ENCODE peak calls at places on chromosomes 13 and 19, in four cellular contexts. V is endothelial cell of umbilical vein, H is thoracic aorta, C is BJ. M is an unnamed sample.
A peak's percentile ranks its signal among the peaks of the same experiment; 100 is the strongest.

GRCh38 chr19:39499932-39500331 is 1.2 kb downstream of the DLL3 start:
- DNase-seq in H (no peak), C (no peak), V (no peak), M (no peak)

GRCh38 chr13:75399879-75400217 is 82.1 kb downstream of the TBC1D4 start:
- DNase-seq in H (no peak), V (no peak), C (no peak), M (no peak)

GRCh38 chr19:1524206-1524971 is 512 bp downstream of the PLK5 start:
- DNase-seq in C (no peak), V (no peak), H (no peak), M (no peak)

GRCh38 chr13:52187029-52187423 is 27.6 kb upstream of the NEK3 start:
- DNase-seq in V (no peak), H (no peak), C (no peak), M (no peak)

GRCh38 chr13:26991508-26992181 is 180.0 kb downstream of the USP12 start:
- DNase-seq in V (no peak), H (no peak), C (no peak), M (no peak)

GRCh38 chr19:10009269-10009665 is 1.0 kb downstream of the COL5A3 start:
- DNase-seq in V (peak; percentile 26), H (no peak), C (peak; percentile 35), M (no peak)

GRCh38 chr13:113497217-113497616 is 6.7 kb upstream of the DCUN1D2 start:
- DNase-seq in C (no peak), V (no peak), H (no peak), M (no peak)

GRCh38 chr19:13817018-13817614 is 21.9 kb downstream of the ZSWIM4 start:
- DNase-seq in H (no peak), C (no peak), V (no peak), M (peak; percentile 83)

DNA sequence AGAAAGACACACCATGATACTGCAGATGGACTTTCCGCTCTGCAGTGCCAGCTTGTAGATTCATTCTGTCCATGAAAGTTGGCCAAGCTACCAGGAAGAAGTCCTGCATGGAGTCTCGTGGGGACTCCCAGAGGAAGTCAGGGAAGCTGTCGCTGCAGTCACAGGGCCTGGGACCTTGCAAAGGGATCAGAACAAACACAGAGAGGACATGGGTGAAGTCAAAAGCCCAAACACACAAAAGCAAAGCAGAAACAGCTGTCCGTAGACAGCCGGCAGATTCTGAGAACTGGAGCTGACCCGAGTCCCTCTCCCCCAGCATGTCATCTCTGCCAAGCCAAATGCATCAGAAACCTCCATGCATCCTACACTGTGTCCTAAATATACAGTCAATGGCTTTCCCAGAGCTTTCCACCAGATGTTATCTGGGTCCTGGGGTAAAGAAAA is 124.8 kb downstream of the COL4A2 start:
- DNase-seq in C (no peak), H (no peak), V (no peak), M (no peak)
- H3K27me3 ChIP-seq in C (no peaks in the 10 kb centered on the region), H (no peaks in the 10 kb centered on the region), V (no peaks in the 10 kb centered on the region), M (no peaks in the 10 kb centered on the region)

GRCh38 chr13:50011461-50011860 is 3.8 kb upstream of the KCNRG start:
- DNase-seq in C (no peak), H (no peak), V (no peak), M (no peak)
- H3K36me3 ChIP-seq in C (peaks cover 5% of the 10 kb centered on the region), H (peaks cover 14% of the 10 kb centered on the region), V (peaks cover 4% of the 10 kb centered on the region), M (peaks cover 8% of the 10 kb centered on the region)

GRCh38 chr13:30963794-30964193 is 31.3 kb downstream of the TEX26 start:
- DNase-seq in H (no peak), C (no peak), V (no peak), M (peak; percentile 10)

GRCh38 chr13:30957258-30957943 is 24.9 kb downstream of the TEX26 start:
- DNase-seq in V (no peak), H (no peak), C (no peak), M (no peak)

DNA sequence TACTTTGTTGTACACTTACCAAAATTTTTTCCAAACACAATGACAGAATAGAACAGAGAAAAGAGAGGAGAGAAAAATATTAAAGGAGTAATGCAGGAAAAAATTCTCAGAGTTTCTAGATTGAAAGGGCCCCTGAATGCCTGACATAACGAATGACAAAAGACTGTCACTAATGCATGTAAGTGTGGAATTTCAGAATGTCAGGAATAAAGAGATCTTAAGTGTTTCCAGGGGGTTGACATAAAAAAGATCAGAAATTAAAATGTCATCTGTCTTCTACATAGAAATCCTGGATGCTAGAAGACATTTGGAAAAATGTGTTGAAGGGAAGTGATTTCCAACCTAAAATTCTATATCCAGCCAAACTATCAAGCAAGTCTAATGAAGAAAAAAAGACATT is 27.2 kb downstream of the TEX26 start:
- DNase-seq in H (no peak), V (no peak), C (no peak), M (no peak)
- H3K27me3 ChIP-seq in H (no peaks in the 10 kb centered on the region), V (peaks cover 12% of the 10 kb centered on the region), C (peaks cover 2% of the 10 kb centered on the region), M (peaks cover 2% of the 10 kb centered on the region)

GRCh38 chr19:11115895-11116446 is 26.7 kb downstream of the LDLR start:
- DNase-seq in V (no peak), C (no peak), H (no peak), M (no peak)

GRCh38 chr19:11111117-11111770 is 22.0 kb downstream of the LDLR start:
- DNase-seq in C (no peak), H (no peak), V (no peak), M (no peak)

GRCh38 chr19:11115042-11115441 is 25.8 kb downstream of the LDLR start:
- DNase-seq in C (no peak), V (no peak), H (no peak), M (no peak)

GRCh38 chr19:11113140-11113708 is 24.0 kb downstream of the LDLR start:
- DNase-seq in H (no peak), V (no peak), C (no peak), M (no peak)

GRCh38 chr19:11111771-11112144 is 22.5 kb downstream of the LDLR start:
- DNase-seq in V (no peak), C (no peak), H (no peak), M (no peak)
- H3K36me3 ChIP-seq in V (peaks cover 34% of the 10 kb centered on the region), C (peaks cover 45% of the 10 kb centered on the region), H (peaks cover 77% of the 10 kb centered on the region), M (peaks cover 32% of the 10 kb centered on the region)

GRCh38 chr13:93521307-93521706 is 294.7 kb downstream of the GPC6 start:
- DNase-seq in V (no peak), H (no peak), C (no peak), M (no peak)

GRCh38 chr13:93517658-93518057 is 291.1 kb downstream of the GPC6 start:
- DNase-seq in C (no peak), V (no peak), H (no peak), M (no peak)

GRCh38 chr13:93525087-93525486 is 298.5 kb downstream of the GPC6 start:
- DNase-seq in C (no peak), H (no peak), V (no peak), M (no peak)

DNA sequence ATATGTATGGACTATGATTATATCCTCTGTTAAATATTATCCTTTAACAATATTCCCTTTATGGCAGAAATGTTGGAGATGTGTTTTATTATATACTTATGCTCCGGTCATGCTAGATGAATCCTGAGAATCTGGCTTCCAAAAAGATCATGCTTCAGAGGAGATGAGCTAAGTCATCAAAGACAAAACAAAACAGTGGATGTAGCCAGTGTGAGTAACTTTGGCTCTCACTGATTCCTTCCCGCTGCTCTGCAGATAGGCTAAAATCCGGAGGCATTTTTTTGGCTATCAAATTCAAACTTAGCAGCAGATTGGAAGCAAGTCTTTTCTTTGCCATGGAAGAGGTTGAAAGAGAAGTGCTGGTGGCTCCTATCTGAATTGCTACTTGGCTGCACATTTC is 295.9 kb downstream of the GPC6 start:
- DNase-seq in C (no peak), V (no peak), H (no peak), M (no peak)
- H3K27me3 ChIP-seq in C (no peaks in the 10 kb centered on the region), V (no peaks in the 10 kb centered on the region), H (no peaks in the 10 kb centered on the region), M (no peaks in the 10 kb centered on the region)

DNA sequence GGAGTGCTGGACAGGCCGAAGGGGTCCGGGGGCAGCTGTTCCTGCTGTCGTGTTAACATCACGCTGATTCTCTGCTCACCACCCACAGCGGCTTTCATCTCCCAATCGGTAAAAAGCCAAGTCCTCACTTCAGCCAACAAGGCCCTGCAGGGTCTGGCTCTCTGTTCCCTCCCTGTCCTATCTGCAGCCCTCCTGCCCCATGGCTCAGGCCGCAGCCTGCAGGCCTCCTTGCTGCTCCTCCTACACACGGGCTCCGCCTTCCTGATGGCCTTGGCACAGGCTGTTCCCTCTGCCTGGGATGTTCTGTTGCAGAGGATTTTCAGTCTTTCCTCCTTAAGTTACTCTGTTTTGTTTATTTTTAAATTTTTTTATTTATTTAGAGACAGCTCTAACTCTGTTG is 22.2 kb downstream of the FUZ start:
- DNase-seq in C (no peak), H (no peak), V (no peak), M (no peak)
- H3K36me3 ChIP-seq in C (peaks cover 47% of the 10 kb centered on the region), H (peaks cover 47% of the 10 kb centered on the region), V (peaks cover 46% of the 10 kb centered on the region), M (peaks cover 12% of the 10 kb centered on the region)